ENCODE peak calls at places on chromosomes 1 and 21, in ten cellular contexts. A is PC-9, P is A549, O is ovary, D is breast epithelium, C is dorsolateral prefrontal cortex, V is GM12865, Q is right lobe of liver, F is brain microvascular endothelial cell, I is GM06990. J is an unnamed sample.

GRCh38 chr1:201773764-201774163 is 55.2 kb upstream of the IPO9 start:
- DNase-seq in O (no peak), I (no peak), V (no peak), A (no peak), P (no peak), Q (no peak), D (no peak), C (no peak), F (no peak), J (no peak)

GRCh38 chr1:209838537-209838936 is 10.8 kb downstream of the UTP25 start:
- DNase-seq in P (no peak), I (no peak), C (no peak), O (no peak), V (no peak), Q (peak), D (no peak), A (no peak), F (no peak), J (no peak)

GRCh38 chr1:12708956-12709555 is 6.9 kb upstream of the AADACL3 start:
- DNase-seq in A (no peak), Q (no peak), D (no peak), I (no peak), C (no peak), O (no peak), F (no peak), P (no peak), V (no peak), J (no peak)

GRCh38 chr1:210239295-210240155 is 6.9 kb downstream of the SERTAD4 start:
- DNase-seq in D (no peak), V (no peak), I (no peak), Q (no peak), P (peak), F (peak), C (no peak), O (no peak), A (no peak), J (no peak)

GRCh38 chr21:27192286-27192685 is 225.4 kb upstream of the ADAMTS5 start:
- DNase-seq in D (no peak), A (no peak), I (no peak), Q (no peak), P (no peak), V (no peak), C (no peak), F (no peak), O (no peak), J (no peak)

GRCh38 chr1:239434181-239434580 is 47.8 kb downstream of the CHRM3 start:
- DNase-seq in D (no peak), Q (no peak), V (no peak), I (no peak), F (no peak), C (no peak), A (no peak), O (no peak), P (no peak), J (no peak)

GRCh38 chr1:229139320-229139719 is 131.6 kb upstream of the RAB4A start:
- DNase-seq in F (no peak), Q (no peak), D (no peak), O (no peak), P (no peak), C (no peak), V (peak), A (no peak), I (no peak), J (no peak)

GRCh38 chr1:177289532-177289931 is 118.8 kb downstream of the BRINP2 start:
- DNase-seq in P (no peak), D (no peak), F (no peak), Q (no peak), O (no peak), A (no peak), C (no peak), V (no peak), I (no peak), J (no peak)

GRCh38 chr1:158008630-158009029 is 15.2 kb downstream of the KIRREL1 start:
- DNase-seq in D (no peak), Q (no peak), A (no peak), V (no peak), O (no peak), F (no peak), I (no peak), P (no peak), C (no peak), J (no peak)

GRCh38 chr1:243440406-243440805 is 184.6 kb downstream of the SDCCAG8 start:
- DNase-seq in P (no peak), F (no peak), A (no peak), I (no peak), O (no peak), Q (no peak), D (no peak), C (no peak), V (no peak), J (no peak)

GRCh38 chr1:3599816-3600215 is 11.5 kb downstream of the MEGF6 start:
- DNase-seq in P (no peak), F (no peak), D (no peak), I (no peak), O (no peak), A (no peak), Q (no peak), V (no peak), C (no peak), J (no peak)

GRCh38 chr1:29271724-29272123 is 35.4 kb downstream of the PTPRU start:
- DNase-seq in V (no peak), D (peak), A (peak), F (peak), I (no peak), Q (peak), C (no peak), O (peak), P (peak), J (no peak)

GRCh38 chr21:33588485-33589335 is at the start of gene DONSON:
- DNase-seq in O (peak), C (peak), F (peak), P (peak), D (peak), A (peak), Q (peak), V (peak), I (peak), J (peak)
- TF ChIP-seq CTCF in O (no peak), C (peak), F (no peak), P (no peak), D (no peak), A (no peak), Q (no peak), V (peak), I (no peak), J (no peak)

DNA sequence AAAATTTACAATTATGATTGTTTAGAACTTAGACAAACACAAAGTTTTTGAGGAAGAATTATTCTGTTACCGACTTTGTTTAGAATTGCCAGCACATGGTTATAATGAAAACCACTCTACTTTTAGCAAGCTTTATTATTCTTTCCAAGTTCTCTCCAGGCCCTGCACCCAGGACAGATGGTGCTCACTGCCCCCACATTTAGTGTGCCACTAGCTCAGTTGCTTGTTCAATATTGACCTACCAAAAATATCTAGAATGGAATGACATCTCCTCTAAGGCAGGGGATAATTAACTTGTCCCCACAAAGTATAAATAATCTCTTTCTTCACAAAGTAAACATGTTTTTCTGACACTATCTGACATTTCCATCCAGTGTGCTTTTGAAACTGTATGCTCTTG is 467.0 kb downstream of the TTLL7 start:
- DNase-seq in I (no peak), D (no peak), A (no peak), V (no peak), Q (no peak), F (no peak), C (no peak), P (no peak), O (no peak), J (no peak)
- TF ChIP-seq CTCF in I (no peak), D (no peak), A (no peak), V (no peak), Q (no peak), F (no peak), C (no peak), P (no peak), O (no peak), J (no peak)

GRCh38 chr1:156804026-156804425 is 12.6 kb downstream of the SH2D2A start:
- DNase-seq in O (no peak), C (no peak), Q (no peak), A (no peak), D (no peak), I (no peak), V (no peak), P (no peak), F (no peak), J (no peak)

GRCh38 chr1:156803086-156803851 is 13.4 kb downstream of the SH2D2A start:
- DNase-seq in O (no peak), D (no peak), Q (no peak), I (no peak), V (no peak), F (no peak), A (no peak), P (no peak), C (no peak), J (no peak)

GRCh38 chr1:156804572-156805243 is 11.9 kb downstream of the SH2D2A start:
- DNase-seq in A (no peak), P (no peak), O (no peak), F (no peak), Q (no peak), I (no peak), C (no peak), V (no peak), D (no peak), J (no peak)

GRCh38 chr1:156802421-156802820 is 14.2 kb downstream of the SH2D2A start:
- DNase-seq in I (no peak), D (no peak), O (no peak), Q (no peak), A (no peak), V (no peak), P (no peak), F (no peak), C (no peak), J (no peak)

GRCh38 chr1:156801409-156802121 is 15.1 kb downstream of the SH2D2A start:
- DNase-seq in V (no peak), Q (no peak), C (no peak), I (no peak), F (peak), O (no peak), D (no peak), A (no peak), P (no peak), J (no peak)
- TF ChIP-seq CTCF in V (no peak), Q (no peak), C (no peak), I (no peak), F (peak), O (no peak), D (no peak), A (no peak), P (no peak), J (no peak)

GRCh38 chr1:26692211-26692792 is 3.5 kb upstream of the ARID1A start:
- DNase-seq in A (peak), P (peak), O (peak), F (peak), V (peak), Q (peak), I (peak), C (peak), D (peak), J (peak)
- TF ChIP-seq CTCF in A (no peak), P (peak), O (no peak), F (peak), V (no peak), Q (no peak), I (peak), C (no peak), D (no peak), J (no peak)